ENCODE peak calls at places on chromosomes 16 and 17, in six cellular contexts. O, K, W, R, Z and D are unnamed samples. For H3K27me3, the result is how much of the 10 kb centered on the place peaks cover.

GRCh38 chr16:90032664-90033346 is 13.5 kb upstream of the DBNDD1 start:
- DNase-seq in O (no peak), K (no peak), W (peak), R (no peak), Z (no peak), D (no peak)

GRCh38 chr16:27740496-27741201 is 190.7 kb downstream of the KATNIP start:
- DNase-seq in O (no peak), K (no peak), W (no peak), R (no peak), Z (no peak), D (no peak)

GRCh38 chr17:45019177-45019711 is 32.2 kb downstream of the DCAKD start:
- DNase-seq in O (peak), K (peak), W (peak), R (peak), Z (no peak), D (no peak)

GRCh38 chr17:35299108-35299507 is 56.2 kb downstream of the SLFN5 start:
- DNase-seq in O (no peak), K (no peak), W (no peak), R (no peak), Z (no peak), D (peak)

GRCh38 chr17:34556384-34556783 is 23.0 kb upstream of the TMEM132E start:
- DNase-seq in O (no peak), K (no peak), W (no peak), R (no peak), Z (no peak), D (no peak)

GRCh38 chr17:59914274-59914854 is 21.4 kb downstream of the RPS6KB1 start:
- DNase-seq in O (no peak), K (no peak), W (peak), R (no peak), Z (no peak), D (no peak)

GRCh38 chr16:47311738-47312505 is 148.9 kb downstream of the ITFG1 start:
- DNase-seq in O (no peak), K (no peak), W (no peak), R (no peak), Z (no peak), D (no peak)

GRCh38 chr17:57182621-57183020 is 73.7 kb upstream of the MSI2 start:
- DNase-seq in O (no peak), K (no peak), W (no peak), R (no peak), Z (no peak), D (no peak)

GRCh38 chr17:45319239-45319703 is 2.5 kb upstream of the MAP3K14 start:
- DNase-seq in O (no peak), K (peak), W (peak), R (no peak), Z (no peak), D (no peak)

GRCh38 chr16:75550211-75550662 is 5.8 kb downstream of the TMEM231 start:
- DNase-seq in O (peak), K (peak), W (peak), R (no peak), Z (no peak), D (no peak)

GRCh38 chr17:83054518-83055125 is 24.8 kb upstream of the METRNL start:
- DNase-seq in O (no peak), K (no peak), W (no peak), R (no peak), Z (no peak), D (no peak)

GRCh38 chr17:2416010-2416734 is 15.3 kb upstream of the MNT start:
- DNase-seq in O (no peak), K (peak), W (peak), R (peak), Z (peak), D (peak)

GRCh38 chr16:588639-588888 is 1.3 kb upstream of the RAB40C start:
- DNase-seq in O (peak), K (no peak), W (peak), R (no peak), Z (peak), D (peak)

GRCh38 chr16:17283022-17283421 is 187.7 kb downstream of the XYLT1 start:
- DNase-seq in O (no peak), K (no peak), W (no peak), R (no peak), Z (no peak), D (no peak)

DNA sequence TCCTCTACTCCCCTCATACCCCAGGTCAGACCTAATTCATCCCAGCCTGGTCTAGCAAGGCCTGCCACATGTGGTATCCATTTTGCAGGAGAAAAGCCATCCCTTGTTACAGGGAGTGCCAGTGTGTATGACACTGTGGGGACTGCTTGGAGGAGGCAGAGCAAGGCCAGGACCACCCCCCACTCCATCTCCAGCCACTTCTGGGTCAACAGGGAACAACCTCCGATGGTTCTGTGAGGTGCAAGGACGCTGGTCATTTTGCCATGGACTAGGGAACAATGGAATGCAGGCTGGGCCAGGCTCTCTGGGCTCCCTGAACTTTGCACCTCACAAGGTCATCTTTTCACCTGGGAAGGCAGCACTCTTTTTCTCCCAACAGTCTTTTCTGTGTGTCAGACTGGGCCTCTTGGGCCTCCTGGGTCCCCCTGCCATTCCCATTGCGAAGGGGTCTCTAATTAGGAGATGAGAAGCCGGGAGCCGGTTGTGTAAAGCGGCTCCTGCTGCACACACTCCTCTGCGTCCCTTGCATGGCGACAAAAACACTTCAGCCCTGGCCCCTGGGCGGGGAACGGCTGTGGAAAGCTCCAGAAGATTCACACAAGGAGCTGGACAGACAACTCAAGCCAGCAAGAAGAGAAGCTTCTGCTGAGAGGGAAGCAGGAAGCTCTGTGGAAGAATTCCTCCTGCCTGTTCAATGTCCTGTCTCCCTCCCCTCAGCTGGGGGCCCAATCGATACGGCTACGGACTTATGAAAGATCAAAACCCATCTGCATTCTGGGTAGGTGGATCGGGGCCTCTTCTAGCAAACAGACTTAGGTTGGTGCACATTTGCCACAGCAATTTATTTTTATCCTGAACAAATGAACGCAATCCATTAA is 38.5 kb upstream of the MTSS2 start:
- DNase-seq in O (no peak), K (no peak), W (no peak), R (no peak), Z (no peak), D (no peak)
- H3K27ac ChIP-seq in O (no peak), K (no peak), W (peak), R (peak), Z (no peak), D (peak)

GRCh38 chr17:6072611-6073010 is 2.4 kb downstream of the WSCD1 start:
- DNase-seq in O (no peak), K (no peak), W (no peak), R (no peak), Z (no peak), D (no peak)
- H3K27me3 ChIP-seq in O (under half), K (under half), W (under half), R (under half), Z (half or more), D (under half)

DNA sequence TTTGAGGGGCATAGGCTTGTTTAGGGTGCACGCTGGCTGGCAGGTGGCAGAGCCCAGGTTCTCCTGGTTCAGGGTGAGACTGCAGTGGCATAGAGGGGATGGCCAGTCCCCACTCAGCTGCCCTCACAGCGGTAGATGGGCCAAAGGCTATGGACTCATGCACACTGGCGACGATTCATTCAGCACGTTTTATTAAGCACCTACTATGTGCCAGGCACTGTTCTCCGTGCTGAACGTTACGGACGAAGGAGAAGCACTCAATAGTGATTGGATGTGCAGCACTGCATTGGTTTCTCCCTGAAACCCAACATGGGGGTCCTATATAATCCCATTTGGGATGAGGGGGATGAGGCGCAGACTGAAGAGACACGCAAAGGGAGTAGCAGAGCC is 8.6 kb downstream of the GLIS2 start:
- DNase-seq in O (no peak), K (no peak), W (no peak), R (no peak), Z (no peak), D (no peak)
- H3K27ac ChIP-seq in O (no peak), K (peak), W (peak), R (no peak), Z (no peak), D (peak)

GRCh38 chr16:88938119-88938932 is 38.7 kb downstream of the CBFA2T3 start:
- DNase-seq in O (no peak), K (no peak), W (no peak), R (peak), Z (no peak), D (no peak)

GRCh38 chr16:88940196-88941050 is 36.6 kb downstream of the CBFA2T3 start:
- DNase-seq in O (no peak), K (no peak), W (no peak), R (no peak), Z (no peak), D (peak)

GRCh38 chr16:88939814-88940195 is 37.2 kb downstream of the CBFA2T3 start:
- DNase-seq in O (no peak), K (no peak), W (no peak), R (no peak), Z (peak), D (no peak)

GRCh38 chr16:88936913-88937666 is 39.9 kb downstream of the CBFA2T3 start:
- DNase-seq in O (no peak), K (no peak), W (no peak), R (peak), Z (no peak), D (no peak)

DNA sequence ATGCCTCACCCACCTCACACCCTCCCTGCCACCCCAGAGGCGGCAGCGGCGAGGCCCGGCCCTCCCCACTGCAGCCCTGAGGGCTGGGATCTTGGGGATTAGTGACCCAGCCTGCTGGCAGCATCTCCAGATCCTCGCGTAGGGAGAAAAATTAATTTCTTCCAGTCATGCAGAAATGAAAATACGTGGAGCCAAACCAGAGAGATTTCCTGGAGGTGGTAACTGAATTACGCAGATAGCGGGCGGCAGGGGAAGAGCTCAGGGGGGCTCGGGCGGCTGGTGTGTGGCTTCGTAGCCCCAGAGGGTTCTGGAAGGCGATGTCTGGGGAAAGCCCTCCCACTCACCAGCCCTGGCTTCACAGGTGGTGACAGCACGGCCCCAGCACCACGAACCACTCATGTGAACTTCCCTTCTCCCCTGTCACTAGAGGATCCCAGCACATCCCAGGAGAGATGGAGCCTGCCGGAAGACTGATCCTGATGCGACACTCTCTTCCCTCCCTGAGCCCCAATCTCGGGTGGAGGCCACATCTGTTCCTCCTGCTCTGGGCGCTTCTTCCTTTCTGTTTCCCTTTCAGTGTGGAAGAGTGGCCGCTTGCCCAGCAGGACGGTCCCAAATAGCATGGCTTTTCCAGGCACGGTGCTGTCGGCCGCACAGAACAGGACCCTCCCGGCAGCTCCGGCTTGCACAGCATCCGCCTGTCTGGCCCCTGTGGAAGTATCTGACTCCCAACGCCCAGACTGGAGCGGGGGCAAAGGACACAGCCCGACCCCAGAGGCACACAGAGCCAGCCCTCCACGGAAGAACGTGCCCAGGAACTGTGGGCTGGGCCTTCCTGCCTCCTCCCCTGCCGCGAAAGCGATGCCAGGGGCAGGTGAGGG is 37.8 kb downstream of the CBFA2T3 start:
- DNase-seq in O (no peak), K (no peak), W (no peak), R (peak), Z (no peak), D (no peak)
- H3K27me3 ChIP-seq in O (under half), K (under half), W (half or more), R (under half), Z (half or more), D (under half)